ENCODE peak calls at places on chromosomes 6 and 20, in five cellular contexts. One of them, this sample, is unnamed.
A peak's percentile ranks its signal among the peaks of the same experiment; 100 is the strongest.

GRCh38 chr6:106154326-106154725 is 68.2 kb downstream of the PRDM1 start:
- DNase-seq in stimulated activated CD4-positive, alpha-beta T cell treated with anti-CD3 and anti-CD28 coated beads, Interleukin-4, amount 100 ng/mL, for 24 hours: no peak
- DNase-seq in right atrium auricular region: no peak
- DNase-seq in left lung: no peak
- DNase-seq in choroid plexus epithelial cell: no peak
- DNase-seq in this sample: no peak

GRCh38 chr20:51969191-51969590 is 166.9 kb upstream of the SALL4 start:
- DNase-seq in stimulated activated CD4-positive, alpha-beta T cell treated with anti-CD3 and anti-CD28 coated beads, Interleukin-4, amount 100 ng/mL, for 24 hours: no peak
- DNase-seq in right atrium auricular region: no peak
- DNase-seq in left lung: no peak
- DNase-seq in choroid plexus epithelial cell: no peak
- DNase-seq in this sample: no peak

GRCh38 chr20:62350098-62350628 is 16.9 kb downstream of the LAMA5 start:
- DNase-seq in stimulated activated CD4-positive, alpha-beta T cell treated with anti-CD3 and anti-CD28 coated beads, Interleukin-4, amount 100 ng/mL, for 24 hours: no peak
- DNase-seq in right atrium auricular region: no peak
- DNase-seq in left lung: peak; percentile 77
- DNase-seq in choroid plexus epithelial cell: no peak
- DNase-seq in this sample: peak; percentile 80

GRCh38 chr6:6820688-6821238 is 232.2 kb downstream of the LY86 start:
- DNase-seq in stimulated activated CD4-positive, alpha-beta T cell treated with anti-CD3 and anti-CD28 coated beads, Interleukin-4, amount 100 ng/mL, for 24 hours: no peak
- DNase-seq in right atrium auricular region: no peak
- DNase-seq in left lung: no peak
- DNase-seq in choroid plexus epithelial cell: no peak
- DNase-seq in this sample: no peak

GRCh38 chr6:163209005-163209404 is 205.5 kb upstream of the QKI start:
- DNase-seq in stimulated activated CD4-positive, alpha-beta T cell treated with anti-CD3 and anti-CD28 coated beads, Interleukin-4, amount 100 ng/mL, for 24 hours: no peak
- DNase-seq in right atrium auricular region: no peak
- DNase-seq in left lung: no peak
- DNase-seq in choroid plexus epithelial cell: no peak
- DNase-seq in this sample: no peak

GRCh38 chr6:143060806-143061596 is at the start of gene AIG1:
- DNase-seq in stimulated activated CD4-positive, alpha-beta T cell treated with anti-CD3 and anti-CD28 coated beads, Interleukin-4, amount 100 ng/mL, for 24 hours: peak; percentile 49
- DNase-seq in right atrium auricular region: peak; percentile 68
- DNase-seq in left lung: no peak
- DNase-seq in choroid plexus epithelial cell: no peak
- DNase-seq in this sample: no peak

GRCh38 chr6:78942451-78942850 is 75.1 kb downstream of the IRAK1BP1 start:
- DNase-seq in stimulated activated CD4-positive, alpha-beta T cell treated with anti-CD3 and anti-CD28 coated beads, Interleukin-4, amount 100 ng/mL, for 24 hours: no peak
- DNase-seq in right atrium auricular region: no peak
- DNase-seq in left lung: no peak
- DNase-seq in choroid plexus epithelial cell: peak; percentile 56
- DNase-seq in this sample: no peak

GRCh38 chr20:54118220-54119001 is 48.0 kb upstream of the BCAS1 start:
- DNase-seq in stimulated activated CD4-positive, alpha-beta T cell treated with anti-CD3 and anti-CD28 coated beads, Interleukin-4, amount 100 ng/mL, for 24 hours: no peak
- DNase-seq in right atrium auricular region: no peak
- DNase-seq in left lung: no peak
- DNase-seq in choroid plexus epithelial cell: no peak
- DNase-seq in this sample: no peak

GRCh38 chr6:113860165-113860955 is 3.2 kb downstream of the MARCKS start:
- DNase-seq in stimulated activated CD4-positive, alpha-beta T cell treated with anti-CD3 and anti-CD28 coated beads, Interleukin-4, amount 100 ng/mL, for 24 hours: no peak
- DNase-seq in right atrium auricular region: peak; percentile 62
- DNase-seq in left lung: peak; percentile 38
- DNase-seq in choroid plexus epithelial cell: peak; percentile 63
- DNase-seq in this sample: no peak

GRCh38 chr20:56752274-56752673 is 123.2 kb downstream of the TFAP2C start:
- DNase-seq in stimulated activated CD4-positive, alpha-beta T cell treated with anti-CD3 and anti-CD28 coated beads, Interleukin-4, amount 100 ng/mL, for 24 hours: no peak
- DNase-seq in right atrium auricular region: no peak
- DNase-seq in left lung: no peak
- DNase-seq in choroid plexus epithelial cell: no peak
- DNase-seq in this sample: no peak

GRCh38 chr6:168332020-168332419 is 12.4 kb upstream of the DACT2 start:
- DNase-seq in stimulated activated CD4-positive, alpha-beta T cell treated with anti-CD3 and anti-CD28 coated beads, Interleukin-4, amount 100 ng/mL, for 24 hours: no peak
- DNase-seq in right atrium auricular region: no peak
- DNase-seq in left lung: no peak
- DNase-seq in choroid plexus epithelial cell: no peak
- DNase-seq in this sample: no peak

GRCh38 chr6:53862517-53863457 is 68.0 kb downstream of the LRRC1 start:
- DNase-seq in stimulated activated CD4-positive, alpha-beta T cell treated with anti-CD3 and anti-CD28 coated beads, Interleukin-4, amount 100 ng/mL, for 24 hours: no peak
- DNase-seq in right atrium auricular region: no peak
- DNase-seq in left lung: no peak
- DNase-seq in choroid plexus epithelial cell: peak; percentile 50
- DNase-seq in this sample: no peak

GRCh38 chr6:9761220-9761619 is 653.7 kb downstream of the TFAP2A start:
- DNase-seq in stimulated activated CD4-positive, alpha-beta T cell treated with anti-CD3 and anti-CD28 coated beads, Interleukin-4, amount 100 ng/mL, for 24 hours: no peak
- DNase-seq in right atrium auricular region: no peak
- DNase-seq in left lung: no peak
- DNase-seq in choroid plexus epithelial cell: no peak
- DNase-seq in this sample: no peak

GRCh38 chr6:163345931-163346330 is 68.6 kb upstream of the QKI start:
- DNase-seq in stimulated activated CD4-positive, alpha-beta T cell treated with anti-CD3 and anti-CD28 coated beads, Interleukin-4, amount 100 ng/mL, for 24 hours: no peak
- DNase-seq in right atrium auricular region: no peak
- DNase-seq in left lung: no peak
- DNase-seq in choroid plexus epithelial cell: no peak
- DNase-seq in this sample: no peak

GRCh38 chr6:135675862-135676261 is 175.6 kb upstream of the PDE7B start:
- DNase-seq in stimulated activated CD4-positive, alpha-beta T cell treated with anti-CD3 and anti-CD28 coated beads, Interleukin-4, amount 100 ng/mL, for 24 hours: peak; percentile 53
- DNase-seq in right atrium auricular region: no peak
- DNase-seq in left lung: no peak
- DNase-seq in choroid plexus epithelial cell: peak; percentile 79
- DNase-seq in this sample: no peak

GRCh38 chr20:6714202-6714800 is 53.2 kb upstream of the BMP2 start:
- DNase-seq in stimulated activated CD4-positive, alpha-beta T cell treated with anti-CD3 and anti-CD28 coated beads, Interleukin-4, amount 100 ng/mL, for 24 hours: no peak
- DNase-seq in right atrium auricular region: no peak
- DNase-seq in left lung: peak; percentile 49
- DNase-seq in choroid plexus epithelial cell: no peak
- DNase-seq in this sample: peak; percentile 62

GRCh38 chr6:118813795-118814194 is 80.2 kb upstream of the ASF1A start:
- DNase-seq in stimulated activated CD4-positive, alpha-beta T cell treated with anti-CD3 and anti-CD28 coated beads, Interleukin-4, amount 100 ng/mL, for 24 hours: peak; percentile 34
- DNase-seq in right atrium auricular region: no peak
- DNase-seq in left lung: no peak
- DNase-seq in choroid plexus epithelial cell: peak; percentile 72
- DNase-seq in this sample: no peak

GRCh38 chr20:47810116-47810672 is 24.9 kb upstream of the SULF2 start:
- DNase-seq in stimulated activated CD4-positive, alpha-beta T cell treated with anti-CD3 and anti-CD28 coated beads, Interleukin-4, amount 100 ng/mL, for 24 hours: no peak
- DNase-seq in right atrium auricular region: no peak
- DNase-seq in left lung: no peak
- DNase-seq in choroid plexus epithelial cell: no peak
- DNase-seq in this sample: no peak

GRCh38 chr20:12575352-12576095 is 433.2 kb upstream of the SPTLC3 start:
- DNase-seq in stimulated activated CD4-positive, alpha-beta T cell treated with anti-CD3 and anti-CD28 coated beads, Interleukin-4, amount 100 ng/mL, for 24 hours: no peak
- DNase-seq in right atrium auricular region: peak; percentile 79
- DNase-seq in left lung: no peak
- DNase-seq in choroid plexus epithelial cell: peak; percentile 6
- DNase-seq in this sample: peak; percentile 52

GRCh38 chr6:141598487-141598886 is 534.2 kb upstream of the GJE1 start:
- DNase-seq in stimulated activated CD4-positive, alpha-beta T cell treated with anti-CD3 and anti-CD28 coated beads, Interleukin-4, amount 100 ng/mL, for 24 hours: no peak
- DNase-seq in right atrium auricular region: no peak
- DNase-seq in left lung: no peak
- DNase-seq in choroid plexus epithelial cell: peak; percentile 57
- DNase-seq in this sample: no peak

GRCh38 chr6:16840291-16840690 is 79.0 kb upstream of the ATXN1 start:
- DNase-seq in stimulated activated CD4-positive, alpha-beta T cell treated with anti-CD3 and anti-CD28 coated beads, Interleukin-4, amount 100 ng/mL, for 24 hours: peak; percentile 8
- DNase-seq in right atrium auricular region: no peak
- DNase-seq in left lung: no peak
- DNase-seq in choroid plexus epithelial cell: no peak
- DNase-seq in this sample: no peak

GRCh38 chr20:36445847-36446246 is 95.5 kb upstream of the MYL9 start:
- DNase-seq in stimulated activated CD4-positive, alpha-beta T cell treated with anti-CD3 and anti-CD28 coated beads, Interleukin-4, amount 100 ng/mL, for 24 hours: no peak
- DNase-seq in right atrium auricular region: no peak
- DNase-seq in left lung: no peak
- DNase-seq in choroid plexus epithelial cell: no peak
- DNase-seq in this sample: no peak

GRCh38 chr6:121590438-121590837 is 155.0 kb downstream of the GJA1 start:
- DNase-seq in stimulated activated CD4-positive, alpha-beta T cell treated with anti-CD3 and anti-CD28 coated beads, Interleukin-4, amount 100 ng/mL, for 24 hours: no peak
- DNase-seq in right atrium auricular region: no peak
- DNase-seq in left lung: no peak
- DNase-seq in choroid plexus epithelial cell: peak; percentile 59
- DNase-seq in this sample: no peak

GRCh38 chr20:52497731-52498130 is 306.2 kb upstream of the ZFP64 start:
- DNase-seq in stimulated activated CD4-positive, alpha-beta T cell treated with anti-CD3 and anti-CD28 coated beads, Interleukin-4, amount 100 ng/mL, for 24 hours: no peak
- DNase-seq in right atrium auricular region: no peak
- DNase-seq in left lung: no peak
- DNase-seq in choroid plexus epithelial cell: peak; percentile 38
- DNase-seq in this sample: no peak

GRCh38 chr20:13226367-13226766 is 5.3 kb downstream of the ISM1 start:
- DNase-seq in stimulated activated CD4-positive, alpha-beta T cell treated with anti-CD3 and anti-CD28 coated beads, Interleukin-4, amount 100 ng/mL, for 24 hours: no peak
- DNase-seq in right atrium auricular region: no peak
- DNase-seq in left lung: no peak
- DNase-seq in choroid plexus epithelial cell: no peak
- DNase-seq in this sample: no peak

GRCh38 chr6:54860739-54861138 is 14.2 kb downstream of the FAM83B start:
- DNase-seq in stimulated activated CD4-positive, alpha-beta T cell treated with anti-CD3 and anti-CD28 coated beads, Interleukin-4, amount 100 ng/mL, for 24 hours: no peak
- DNase-seq in right atrium auricular region: no peak
- DNase-seq in left lung: no peak
- DNase-seq in choroid plexus epithelial cell: peak; percentile 89
- DNase-seq in this sample: no peak

GRCh38 chr20:17225891-17226409 is 890 bp upstream of the PCSK2 start:
- DNase-seq in stimulated activated CD4-positive, alpha-beta T cell treated with anti-CD3 and anti-CD28 coated beads, Interleukin-4, amount 100 ng/mL, for 24 hours: no peak
- DNase-seq in right atrium auricular region: no peak
- DNase-seq in left lung: no peak
- DNase-seq in choroid plexus epithelial cell: no peak
- DNase-seq in this sample: peak; percentile 56

GRCh38 chr6:39100358-39100757 is 14.6 kb downstream of the SAYSD1 start:
- DNase-seq in stimulated activated CD4-positive, alpha-beta T cell treated with anti-CD3 and anti-CD28 coated beads, Interleukin-4, amount 100 ng/mL, for 24 hours: no peak
- DNase-seq in right atrium auricular region: no peak
- DNase-seq in left lung: no peak
- DNase-seq in choroid plexus epithelial cell: no peak
- DNase-seq in this sample: no peak

GRCh38 chr6:3882865-3883264 is 33.7 kb downstream of the FAM50B start:
- DNase-seq in stimulated activated CD4-positive, alpha-beta T cell treated with anti-CD3 and anti-CD28 coated beads, Interleukin-4, amount 100 ng/mL, for 24 hours: no peak
- DNase-seq in right atrium auricular region: peak; percentile 64
- DNase-seq in left lung: no peak
- DNase-seq in choroid plexus epithelial cell: no peak
- DNase-seq in this sample: no peak

GRCh38 chr6:160462551-160463109 is 114.5 kb downstream of the SLC22A3 start:
- DNase-seq in stimulated activated CD4-positive, alpha-beta T cell treated with anti-CD3 and anti-CD28 coated beads, Interleukin-4, amount 100 ng/mL, for 24 hours: peak; percentile 56
- DNase-seq in right atrium auricular region: no peak
- DNase-seq in left lung: no peak
- DNase-seq in choroid plexus epithelial cell: peak; percentile 95
- DNase-seq in this sample: no peak

GRCh38 chr6:122610690-122611455 is 668 bp downstream of the PKIB start:
- DNase-seq in stimulated activated CD4-positive, alpha-beta T cell treated with anti-CD3 and anti-CD28 coated beads, Interleukin-4, amount 100 ng/mL, for 24 hours: peak; percentile 4
- DNase-seq in right atrium auricular region: no peak
- DNase-seq in left lung: peak; percentile 56
- DNase-seq in choroid plexus epithelial cell: peak; percentile 10
- DNase-seq in this sample: peak; percentile 67

GRCh38 chr20:37163832-37164554 is 15.1 kb upstream of the RPN2 start:
- DNase-seq in stimulated activated CD4-positive, alpha-beta T cell treated with anti-CD3 and anti-CD28 coated beads, Interleukin-4, amount 100 ng/mL, for 24 hours: no peak
- DNase-seq in right atrium auricular region: no peak
- DNase-seq in left lung: no peak
- DNase-seq in choroid plexus epithelial cell: no peak
- DNase-seq in this sample: no peak

GRCh38 chr20:63635431-63636141 is 8.7 kb upstream of the GMEB2 start:
- DNase-seq in stimulated activated CD4-positive, alpha-beta T cell treated with anti-CD3 and anti-CD28 coated beads, Interleukin-4, amount 100 ng/mL, for 24 hours: peak; percentile 76
- DNase-seq in right atrium auricular region: no peak
- DNase-seq in left lung: no peak
- DNase-seq in choroid plexus epithelial cell: no peak
- DNase-seq in this sample: peak; percentile 69